ENCODE peak calls at places on chromosomes 6 and 20, in seven cellular contexts. S, K, D, R, A, E and C are unnamed samples.

GRCh38 chr20:47020231-47020630 is 125.6 kb downstream of the EYA2 start:
- DNase-seq in A (no peak), D (no peak), K (no peak), E (no peak), S (no peak), R (no peak), C (no peak)

GRCh38 chr6:66496659-66497058 is 789.6 kb upstream of the EYS start:
- DNase-seq in D (no peak), S (peak), A (no peak), E (no peak), R (no peak), K (no peak), C (no peak)

GRCh38 chr20:10861619-10862018 is 187.8 kb upstream of the JAG1 start:
- DNase-seq in S (no peak), R (no peak), K (no peak), D (no peak), E (no peak), A (no peak), C (peak)

GRCh38 chr6:5698318-5698717 is 308.4 kb downstream of the NRN1 start:
- DNase-seq in S (no peak), D (no peak), R (no peak), K (no peak), A (no peak), E (no peak), C (no peak)

GRCh38 chr20:9977629-9978028 is 57.2 kb upstream of the ANKEF1 start:
- DNase-seq in K (no peak), S (no peak), E (no peak), R (no peak), D (no peak), A (no peak), C (no peak)

GRCh38 chr6:13526718-13527668 is 39.6 kb upstream of the GFOD1 start:
- DNase-seq in A (peak), S (peak), K (no peak), D (peak), E (peak), R (peak), C (peak)

GRCh38 chr20:21235713-21236445 is 67.3 kb upstream of the XRN2 start:
- DNase-seq in K (peak), S (peak), A (peak), R (peak), E (peak), D (peak), C (peak)

GRCh38 chr6:53765270-53765669 is 29.5 kb upstream of the LRRC1 start:
- DNase-seq in K (peak), D (no peak), R (no peak), E (no peak), A (no peak), S (no peak), C (no peak)

GRCh38 chr20:64063389-64064144 is 569 bp downstream of the TCEA2 start:
- DNase-seq in E (no peak), R (no peak), K (no peak), D (peak), S (no peak), A (no peak), C (no peak)

GRCh38 chr20:44029848-44030230 is 115.2 kb downstream of the TOX2 start:
- DNase-seq in R (no peak), D (no peak), E (no peak), S (no peak), K (no peak), A (no peak), C (no peak)

GRCh38 chr20:25695532-25696383 is 895 bp downstream of the ZNF337 start:
- DNase-seq in A (no peak), K (no peak), D (no peak), R (peak), E (no peak), S (no peak), C (no peak)

GRCh38 chr6:21764989-21765388 is 171.4 kb downstream of the SOX4 start:
- DNase-seq in E (no peak), R (no peak), K (no peak), D (no peak), A (no peak), S (no peak), C (no peak)

GRCh38 chr20:21609221-21609620 is 95.4 kb upstream of the NKX2-2 start:
- DNase-seq in S (no peak), E (no peak), K (no peak), R (no peak), A (no peak), D (no peak), C (no peak)

GRCh38 chr6:17867880-17868279 is 119.6 kb downstream of the KIF13A start:
- DNase-seq in K (peak), S (no peak), E (no peak), A (no peak), R (no peak), D (no peak), C (no peak)